ENCODE peak calls at places on chromosomes 12 and 14, in six cellular contexts. S is A549; I is fibroblast of lung; P is IMR-90; Z is CD14-positive monocyte; C is CD4-positive, alpha-beta T cell. A is an unnamed sample.

GRCh38 chr12:112979281-112979680 is 962 bp downstream of the OAS2 start:
- DNase-seq in S (no peak), I (no peak), P (no peak), Z (no peak), C (peak; percentile 22), A (no peak)

GRCh38 chr14:76887196-76887595 is 61.0 kb downstream of the LRRC74A start:
- DNase-seq in S (no peak), I (no peak), P (peak; percentile 22), Z (no peak), C (no peak), A (no peak)

GRCh38 chr14:54893151-54893760 is 9.4 kb downstream of the GCH1 start:
- DNase-seq in S (peak; percentile 64), I (peak; percentile 55), P (peak; percentile 80), Z (no peak), C (no peak), A (no peak)

GRCh38 chr12:127926004-127926403 is 341.0 kb upstream of the TMEM132C start:
- DNase-seq in S (no peak), I (peak; percentile 46), P (no peak), Z (no peak), C (no peak), A (no peak)

GRCh38 chr12:116735951-116736599 is 1.8 kb downstream of the SPRING1 start:
- DNase-seq in S (no peak), I (no peak), P (no peak), Z (no peak), C (no peak), A (no peak)

GRCh38 chr12:62730649-62731377 is 204.1 kb downstream of the PPM1H start:
- DNase-seq in S (peak; percentile 66), I (peak; percentile 92), P (peak; percentile 67), Z (no peak), C (no peak), A (peak; percentile 82)

GRCh38 chr12:12718853-12719252 is 1.7 kb downstream of the CDKN1B start:
- DNase-seq in S (no peak), I (peak; percentile 45), P (peak; percentile 76), Z (no peak), C (no peak), A (peak; percentile 85)

GRCh38 chr14:80987235-80988032 is 32.0 kb downstream of the TSHR start:
- DNase-seq in S (peak; percentile 64), I (peak; percentile 51), P (peak; percentile 69), Z (no peak), C (peak; percentile 54), A (peak; percentile 34)

GRCh38 chr14:95365401-95365800 is 45.7 kb upstream of the CLMN start:
- DNase-seq in S (no peak), I (no peak), P (no peak), Z (no peak), C (no peak), A (peak; percentile 2)

GRCh38 chr12:125076103-125076502 is 10.9 kb downstream of the AACS start:
- DNase-seq in S (no peak), I (no peak), P (no peak), Z (no peak), C (no peak), A (no peak)

GRCh38 chr12:65699251-65699650 is 125.0 kb upstream of the HMGA2 start:
- DNase-seq in S (no peak), I (peak; percentile 38), P (peak; percentile 65), Z (no peak), C (no peak), A (no peak)

GRCh38 chr14:97266653-97267052 is 469.5 kb downstream of the VRK1 start:
- DNase-seq in S (peak; percentile 8), I (peak; percentile 96), P (no peak), Z (no peak), C (no peak), A (no peak)

GRCh38 chr12:71135812-71136176 is 22.0 kb downstream of the TSPAN8 start:
- DNase-seq in S (no peak), I (no peak), P (no peak), Z (no peak), C (no peak), A (no peak)

GRCh38 chr12:7989827-7990491 is 42.6 kb upstream of the FOXJ2 start:
- DNase-seq in S (no peak), I (no peak), P (peak; percentile 12), Z (peak; percentile 95), C (peak; percentile 25), A (no peak)

GRCh38 chr14:92532490-92533163 is 19.0 kb downstream of the RIN3 start:
- DNase-seq in S (no peak), I (no peak), P (no peak), Z (no peak), C (no peak), A (no peak)

GRCh38 chr12:4107436-4107878 is 166.1 kb upstream of the CCND2 start:
- DNase-seq in S (peak; percentile 27), I (peak; percentile 4), P (peak; percentile 53), Z (peak; percentile 68), C (peak; percentile 42), A (no peak)

GRCh38 chr14:69518341-69519101 is 34.0 kb downstream of the PLEKHD1 start:
- DNase-seq in S (no peak), I (peak; percentile 22), P (no peak), Z (no peak), C (no peak), A (no peak)

GRCh38 chr12:48750769-48751356 is 34.4 kb upstream of the CCNT1 start:
- DNase-seq in S (no peak), I (peak; percentile 8), P (peak; percentile 44), Z (no peak), C (no peak), A (no peak)

GRCh38 chr12:2503762-2504161 is 291.0 kb upstream of the FKBP4 start:
- DNase-seq in S (no peak), I (no peak), P (no peak), Z (no peak), C (no peak), A (no peak)

GRCh38 chr14:54565236-54566151 is 1.4 kb upstream of the SAMD4A start:
- DNase-seq in S (peak; percentile 88), I (peak; percentile 90), P (peak; percentile 90), Z (peak; percentile 74), C (peak; percentile 71), A (peak; percentile 88)

DNA sequence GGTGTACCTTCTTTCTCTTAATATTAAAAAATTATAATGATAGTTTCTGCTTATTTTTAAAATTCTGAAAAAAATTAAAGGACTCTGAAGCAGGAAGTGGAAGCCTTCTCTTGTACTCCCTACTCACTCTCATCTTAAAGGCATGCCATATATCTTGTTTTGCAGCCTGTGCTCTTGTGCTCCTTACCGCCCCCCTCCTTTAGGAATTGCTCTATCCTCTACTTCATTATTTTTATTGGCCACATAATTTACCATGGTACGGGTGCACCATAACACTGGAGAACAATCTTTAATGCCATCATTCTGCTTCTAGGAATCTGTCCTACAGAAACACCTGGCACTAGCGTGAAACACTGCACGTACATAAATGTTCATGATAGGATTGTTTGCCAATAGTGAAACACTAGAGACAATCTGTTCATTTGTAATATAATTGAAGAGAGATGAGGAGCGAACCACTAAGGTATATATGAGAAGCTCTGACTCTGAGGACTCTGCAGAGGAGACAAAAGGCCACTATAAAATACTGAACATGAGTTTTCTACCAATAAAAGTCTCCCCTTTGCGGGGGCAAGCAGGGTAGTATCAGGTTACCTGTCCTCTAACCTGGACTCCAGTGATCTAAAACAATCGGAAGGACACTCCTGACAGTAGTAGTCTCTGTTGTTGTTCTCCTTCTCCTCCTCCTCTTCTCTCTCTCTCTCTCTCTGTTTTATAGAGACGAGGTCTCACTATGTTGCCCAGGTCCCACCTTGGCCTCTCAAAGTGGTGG is 6.3 kb upstream of the NYNRIN start:
- DNase-seq in S (peak; percentile 62), I (peak; percentile 59), P (peak; percentile 67), Z (no peak), C (no peak), A (no peak)
- TF ChIP-seq CTCF in S (peak; percentile 21), I (no peak), P (peak; percentile 41), Z (no peak), C (no peak), A (no peak)

GRCh38 chr12:103705927-103706326 is 118.9 kb downstream of the STAB2 start:
- DNase-seq in S (peak; percentile 28), I (no peak), P (no peak), Z (no peak), C (no peak), A (no peak)
- TF ChIP-seq CTCF in S (peak; percentile 22), I (no peak), P (no peak), Z (no peak), C (no peak), A (no peak)

DNA sequence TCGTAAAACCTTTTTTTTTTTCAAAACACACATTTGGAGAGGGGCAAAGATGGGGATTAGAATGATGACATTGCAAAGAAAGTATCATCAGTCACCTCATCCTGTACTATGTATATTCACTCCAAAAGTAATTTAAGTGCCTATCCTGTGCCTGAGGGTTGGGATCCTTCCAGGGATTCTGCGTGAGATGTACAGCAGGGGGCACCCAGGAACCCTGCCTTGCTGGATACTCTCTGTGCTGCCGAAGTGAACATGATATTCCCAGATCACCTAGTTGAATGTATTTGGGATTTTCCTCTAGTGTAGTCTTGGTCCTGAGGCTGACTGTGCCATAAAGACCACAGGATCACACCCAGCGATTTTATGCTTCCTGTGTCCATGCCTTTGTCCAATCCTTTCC is 372.7 kb downstream of the IPO8 start:
- DNase-seq in S (no peak), I (no peak), P (no peak), Z (no peak), C (no peak), A (no peak)
- TF ChIP-seq CTCF in S (no peak), I (no peak), P (no peak), Z (no peak), C (no peak), A (no peak)

DNA sequence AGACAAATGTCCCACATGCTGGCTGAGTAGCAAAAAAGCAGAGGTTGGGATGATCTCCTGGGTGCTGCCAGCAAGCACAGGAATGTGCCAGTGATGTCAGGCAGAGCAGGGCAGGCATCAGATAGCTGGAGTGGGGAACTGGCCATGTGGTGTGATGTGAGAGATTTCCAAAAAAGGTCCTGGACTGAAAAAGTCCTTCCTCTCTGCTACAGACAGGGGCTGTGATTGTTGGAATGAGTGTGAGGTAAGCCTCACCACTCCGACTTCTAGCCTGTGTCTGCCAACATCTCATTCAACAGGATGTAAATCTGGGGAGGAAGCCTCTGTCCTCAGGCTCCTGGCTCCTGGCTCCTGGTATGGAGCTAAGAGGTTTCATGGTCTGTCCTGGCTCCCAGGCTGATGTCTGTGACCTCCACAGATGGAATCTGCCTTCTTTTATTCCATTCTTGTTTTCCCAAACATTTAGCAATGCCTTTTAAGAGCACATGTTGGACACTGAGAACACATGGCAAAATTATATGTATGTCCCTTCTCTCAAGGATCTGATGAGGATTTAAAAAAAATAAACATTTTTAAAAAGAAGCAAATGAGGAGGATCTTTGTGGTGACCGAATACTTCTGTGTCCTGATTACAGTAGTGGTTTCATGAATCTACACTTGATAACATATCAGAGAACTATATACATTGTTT is 50.1 kb upstream of the STK38L start:
- DNase-seq in S (no peak), I (peak; percentile 95), P (peak; percentile 86), Z (no peak), C (no peak), A (no peak)
- TF ChIP-seq CTCF in S (no peak), I (no peak), P (no peak), Z (no peak), C (no peak), A (no peak)